ENCODE peak calls at places on chromosome 2, in eight cellular contexts. K is islet precursor cell; J is NCI-H2081; R is T47D; N is endothelial cell; D is CD8-positive, alpha-beta memory T cell; F is EL; Y is IMR-90. Q is an unnamed sample.

GRCh38 chr2:234986346-234986745 is 34.5 kb downstream of the SH3BP4 start:
- DNase-seq in K (peak), J (no peak), R (no peak), N (no peak), D (no peak), F (no peak), Y (no peak), Q (no peak)

GRCh38 chr2:79717364-79718007 is 204.6 kb downstream of the CTNNA2 start:
- DNase-seq in K (peak), J (no peak), R (no peak), N (no peak), D (no peak), F (peak), Y (peak), Q (no peak)

GRCh38 chr2:138536302-138536701 is 34.7 kb downstream of the SPOPL start:
- DNase-seq in K (peak), J (peak), R (no peak), N (no peak), D (no peak), F (peak), Y (no peak), Q (no peak)

GRCh38 chr2:227804970-227805369 is 8.7 kb upstream of the CCL20 start:
- DNase-seq in K (peak), J (no peak), R (no peak), N (no peak), D (no peak), F (peak), Y (peak), Q (no peak)

GRCh38 chr2:47321411-47322031 is 81.4 kb upstream of the MSH2 start:
- DNase-seq in K (no peak), J (peak), R (no peak), N (no peak), D (no peak), F (peak), Y (peak), Q (no peak)

GRCh38 chr2:63856302-63856600 is 14.6 kb downstream of the UGP2 start:
- DNase-seq in K (no peak), J (no peak), R (no peak), N (no peak), D (peak), F (no peak), Y (no peak), Q (no peak)

GRCh38 chr2:28030600-28030999 is 140.1 kb downstream of the BABAM2 start:
- DNase-seq in K (no peak), J (no peak), R (no peak), N (no peak), D (no peak), F (no peak), Y (no peak), Q (peak)

GRCh38 chr2:188203756-188204155 is 87.9 kb upstream of the GULP1 start:
- DNase-seq in K (no peak), J (no peak), R (no peak), N (no peak), D (no peak), F (no peak), Y (no peak), Q (no peak)

GRCh38 chr2:127388423-127389164 is 819 bp upstream of the MAP3K2 start:
- DNase-seq in K (no peak), J (no peak), R (no peak), N (no peak), D (no peak), F (no peak), Y (peak), Q (no peak)